ENCODE peak calls at places on chromosomes 11 and 22, in seven cellular contexts. P is mucosa of descending colon, E is Peyer's patch, N is bronchial epithelial cell, Z is kidney epithelial cell, M is thoracic aorta, G is psoas muscle. S is an unnamed sample. For H3K36me3, the result is how much of the 10 kb centered on the place peaks cover.

GRCh38 chr11:102389253-102389652 is 42.2 kb downstream of the BIRC2 start:
- DNase-seq in P (no peak), E (no peak), N (peak), Z (no peak), M (no peak), G (no peak), S (no peak)

GRCh38 chr11:78291754-78292108 is 103.0 kb downstream of the USP35 start:
- DNase-seq in P (no peak), E (no peak), N (no peak), Z (no peak), M (no peak), G (no peak), S (no peak)

GRCh38 chr11:88377151-88377550 is 39.6 kb upstream of the CTSC start:
- DNase-seq in P (no peak), E (no peak), N (no peak), Z (peak), M (no peak), G (no peak), S (no peak)

GRCh38 chr22:46479046-46479445 is 58.4 kb downstream of the CELSR1 start:
- DNase-seq in P (no peak), E (no peak), N (no peak), Z (no peak), M (no peak), G (no peak), S (no peak)

GRCh38 chr11:58622344-58622743 is at the start of gene CNTF:
- DNase-seq in P (no peak), E (no peak), N (no peak), Z (no peak), M (no peak), G (no peak), S (no peak)

GRCh38 chr11:109490953-109491733 is 69.2 kb downstream of the C11orf87 start:
- DNase-seq in P (no peak), E (no peak), N (no peak), Z (no peak), M (no peak), G (no peak), S (no peak)

GRCh38 chr11:9796276-9796675 is 132.4 kb downstream of the SWAP70 start:
- DNase-seq in P (no peak), E (no peak), N (no peak), Z (no peak), M (no peak), G (no peak), S (no peak)

GRCh38 chr11:60118333-60118732 is 29.9 kb downstream of the MS4A2 start:
- DNase-seq in P (no peak), E (no peak), N (peak), Z (no peak), M (no peak), G (no peak), S (no peak)

GRCh38 chr11:114156131-114156581 is 96.6 kb downstream of the ZBTB16 start:
- DNase-seq in P (no peak), E (no peak), N (no peak), Z (no peak), M (no peak), G (peak), S (no peak)

DNA sequence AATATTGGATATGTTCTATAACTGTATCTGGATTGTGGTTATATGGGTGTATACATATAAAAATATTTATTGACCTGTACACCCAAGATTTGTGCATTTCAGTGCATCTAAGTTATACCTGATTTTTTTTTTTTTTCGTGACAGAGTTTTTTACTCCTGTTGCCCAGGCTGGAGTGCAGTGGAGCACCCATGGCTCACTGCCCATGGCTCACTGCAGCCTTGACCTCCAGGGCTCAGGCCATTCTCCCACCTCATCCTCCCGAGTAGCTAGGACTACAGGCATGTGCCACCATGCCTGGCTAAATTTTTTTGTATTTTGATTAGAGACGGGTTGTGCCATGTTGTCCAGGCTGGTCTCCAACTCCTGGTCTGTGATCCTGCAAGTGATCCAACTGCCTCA is 24.3 kb downstream of the ATG13 start:
- DNase-seq in P (no peak), E (no peak), N (no peak), Z (no peak), M (no peak), G (no peak), S (no peak)
- H3K36me3 ChIP-seq in P (under half), E (under half), N (under half), Z (under half), M (under half), G (under half), S (under half)

GRCh38 chr11:36449566-36450390 is 60.3 kb downstream of the TRAF6 start:
- DNase-seq in P (no peak), E (no peak), N (no peak), Z (no peak), M (no peak), G (no peak), S (peak)
- H3K4me3 ChIP-seq in P (no peak), E (no peak), N (no peak), Z (no peak), M (peak), G (no peak), S (no peak)

GRCh38 chr11:118145285-118146227 is 7.1 kb downstream of the SCN4B start:
- DNase-seq in P (peak), E (peak), N (peak), Z (peak), M (peak), G (peak), S (peak)

GRCh38 chr11:118148240-118148639 is 4.4 kb downstream of the SCN4B start:
- DNase-seq in P (no peak), E (no peak), N (no peak), Z (no peak), M (no peak), G (peak), S (no peak)

GRCh38 chr11:118148877-118149276 is 3.7 kb downstream of the SCN4B start:
- DNase-seq in P (no peak), E (no peak), N (no peak), Z (no peak), M (no peak), G (peak), S (no peak)

GRCh38 chr11:118146554-118146953 is 6.1 kb downstream of the SCN4B start:
- DNase-seq in P (no peak), E (no peak), N (no peak), Z (no peak), M (no peak), G (peak), S (no peak)

DNA sequence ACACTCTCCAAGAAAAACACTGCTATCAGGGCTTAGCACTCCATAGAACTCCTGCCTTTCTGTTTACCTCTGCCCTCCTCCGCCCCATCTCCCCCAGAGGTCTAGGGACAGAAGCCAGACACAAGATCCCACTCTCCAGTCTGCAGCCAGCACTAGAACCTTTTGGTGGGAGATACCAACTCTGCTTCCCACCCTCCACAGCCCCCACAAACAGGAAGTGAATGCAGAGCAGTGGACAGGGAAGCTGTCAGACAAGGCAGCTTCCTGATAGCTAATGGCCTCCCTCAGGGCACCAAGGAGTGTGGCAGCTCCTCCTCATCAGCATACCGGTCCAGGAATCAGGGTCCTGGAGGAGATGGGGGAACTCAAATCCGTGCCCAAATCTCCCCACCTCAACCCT is 5.1 kb downstream of the SCN4B start:
- DNase-seq in P (no peak), E (no peak), N (no peak), Z (no peak), M (no peak), G (peak), S (no peak)
- TF ChIP-seq CTCF in P (no peak), E (no peak), N (no peak), Z (no peak), M (no peak), G (no peak), S (no peak)

DNA sequence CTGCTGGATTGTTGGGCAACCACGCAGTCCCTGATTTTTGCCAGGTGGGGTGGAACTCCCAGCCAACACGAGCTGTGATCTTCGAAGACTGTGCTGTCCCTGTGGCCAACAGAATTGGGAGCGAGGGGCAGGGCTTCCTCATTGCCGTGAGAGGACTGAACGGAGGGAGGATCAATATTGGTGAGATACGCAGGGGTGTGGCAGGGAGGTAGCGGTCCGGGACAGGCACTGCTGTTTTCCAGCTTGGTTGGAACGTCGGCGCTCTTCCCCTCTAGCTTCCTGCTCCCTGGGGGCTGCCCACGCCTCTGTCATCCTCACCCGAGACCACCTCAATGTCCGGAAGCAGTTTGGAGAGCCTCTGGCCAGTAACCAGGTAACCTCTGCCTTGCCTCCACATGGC is 7.6 kb downstream of the ACAD8 start:
- DNase-seq in P (no peak), E (no peak), N (no peak), Z (no peak), M (no peak), G (no peak), S (no peak)
- H3K36me3 ChIP-seq in P (under half), E (half or more), N (under half), Z (under half), M (under half), G (under half), S (under half)

GRCh38 chr22:21043856-21044535 is 1.8 kb upstream of the LRRC74B start:
- DNase-seq in P (no peak), E (no peak), N (no peak), Z (no peak), M (no peak), G (peak), S (no peak)
- H3K4me3 ChIP-seq in P (no peak), E (no peak), N (no peak), Z (no peak), M (peak), G (peak), S (no peak)

GRCh38 chr11:22193348-22194051 is 615 bp downstream of the ANO5 start:
- DNase-seq in P (peak), E (peak), N (no peak), Z (no peak), M (no peak), G (peak), S (no peak)

GRCh38 chr11:22189660-22190059 is 3.2 kb upstream of the ANO5 start:
- DNase-seq in P (no peak), E (no peak), N (no peak), Z (no peak), M (no peak), G (no peak), S (no peak)

GRCh38 chr11:22192642-22193347 is at the start of gene ANO5:
- DNase-seq in P (peak), E (peak), N (peak), Z (no peak), M (peak), G (peak), S (peak)

GRCh38 chr11:22190827-22191463 is 1.9 kb upstream of the ANO5 start:
- DNase-seq in P (no peak), E (no peak), N (no peak), Z (no peak), M (no peak), G (no peak), S (no peak)

GRCh38 chr11:22192289-22192641 is 620 bp upstream of the ANO5 start:
- DNase-seq in P (peak), E (peak), N (peak), Z (no peak), M (no peak), G (no peak), S (peak)
- TF ChIP-seq CTCF in P (no peak), E (no peak), N (peak), Z (peak), M (no peak), G (peak), S (no peak)

GRCh38 chr11:211295-211694 is 3.8 kb downstream of the RIC8A start:
- DNase-seq in P (no peak), E (peak), N (no peak), Z (no peak), M (no peak), G (peak), S (no peak)
- H3K36me3 ChIP-seq in P (under half), E (half or more), N (under half), Z (under half), M (half or more), G (under half), S (half or more)

GRCh38 chr22:30243671-30244465 is 2.7 kb downstream of the LIF start:
- DNase-seq in P (peak), E (no peak), N (no peak), Z (no peak), M (no peak), G (no peak), S (no peak)
- H3K4me3 ChIP-seq in P (no peak), E (no peak), N (no peak), Z (no peak), M (no peak), G (no peak), S (no peak)

GRCh38 chr11:46918087-46918751 is at the start of gene LRP4:
- DNase-seq in P (no peak), E (peak), N (no peak), Z (no peak), M (no peak), G (peak), S (peak)
- TF ChIP-seq CTCF in P (no peak), E (no peak), N (no peak), Z (no peak), M (no peak), G (no peak), S (no peak)

DNA sequence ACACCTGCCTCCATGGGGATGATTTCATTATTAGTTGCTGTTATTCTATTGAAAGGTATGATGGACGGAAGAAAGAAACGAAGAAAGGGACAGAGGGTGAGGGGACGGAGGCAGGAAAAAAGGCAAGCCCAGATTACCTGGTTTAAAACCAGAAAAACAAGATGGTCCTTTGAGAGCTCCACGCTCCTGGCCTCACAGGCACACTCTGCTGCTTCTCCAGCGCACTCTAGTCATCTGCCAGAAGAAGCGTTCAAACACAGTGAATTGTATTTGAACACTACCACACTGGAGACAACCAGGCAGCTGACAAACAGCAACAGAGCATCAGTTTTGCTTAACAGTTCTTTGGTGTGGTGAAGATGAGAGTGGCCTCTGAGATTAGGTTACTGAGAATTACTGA is 216.9 kb downstream of the CADM1 start:
- DNase-seq in P (no peak), E (no peak), N (no peak), Z (no peak), M (no peak), G (no peak), S (no peak)
- H3K36me3 ChIP-seq in P (under half), E (under half), N (under half), Z (under half), M (under half), G (under half), S (under half)

S was measured in cardiac muscle cell.